ENCODE peak calls at places on chromosomes 5 and 9, in seven cellular contexts. A, D, J, T, H, X and G are unnamed samples.

GRCh38 chr5:71865202-71865601 is 146.1 kb downstream of the CARTPT start:
- DNase-seq in A (no peak), D (no peak), J (no peak), T (no peak), H (no peak), X (no peak), G (no peak)

GRCh38 chr5:66511491-66511890 is 84.7 kb upstream of the MAST4 start:
- DNase-seq in A (no peak), D (no peak), J (no peak), T (no peak), H (no peak), X (no peak), G (no peak)

GRCh38 chr5:139633295-139634027 is 14.7 kb upstream of the CXXC5 start:
- DNase-seq in A (peak), D (peak), J (peak), T (peak), H (peak), X (peak), G (peak)

GRCh38 chr9:126454250-126454649 is 127.6 kb downstream of the MVB12B start:
- DNase-seq in A (no peak), D (no peak), J (no peak), T (no peak), H (no peak), X (no peak), G (no peak)

GRCh38 chr5:14872070-14872989 is 752 bp upstream of the ANKH start:
- DNase-seq in A (peak), D (peak), J (peak), T (peak), H (peak), X (no peak), G (no peak)

GRCh38 chr9:113602126-113603119 is 138.9 kb downstream of the RGS3 start:
- DNase-seq in A (peak), D (peak), J (peak), T (peak), H (no peak), X (peak), G (peak)

GRCh38 chr9:90296539-90296938 is 346.1 kb downstream of the DIRAS2 start:
- DNase-seq in A (peak), D (no peak), J (no peak), T (no peak), H (no peak), X (peak), G (peak)

GRCh38 chr9:72022846-72023245 is 37.6 kb downstream of the C9orf57 start:
- DNase-seq in A (no peak), D (no peak), J (no peak), T (no peak), H (no peak), X (no peak), G (no peak)

GRCh38 chr5:174315471-174315870 is 270.0 kb downstream of the NSG2 start:
- DNase-seq in A (no peak), D (no peak), J (no peak), T (no peak), H (no peak), X (no peak), G (no peak)

GRCh38 chr9:124769451-124770358 is 1.4 kb downstream of the NR6A1 start:
- DNase-seq in A (peak), D (peak), J (peak), T (peak), H (no peak), X (no peak), G (no peak)

GRCh38 chr9:109471994-109472393 is 26.1 kb downstream of the PTPN3 start:
- DNase-seq in A (peak), D (peak), J (no peak), T (no peak), H (no peak), X (peak), G (no peak)

GRCh38 chr9:5869315-5870019 is 21.2 kb upstream of the MLANA start:
- DNase-seq in A (peak), D (no peak), J (no peak), T (peak), H (no peak), X (no peak), G (no peak)

GRCh38 chr5:158483202-158483870 is 616.4 kb downstream of the EBF1 start:
- DNase-seq in A (no peak), D (no peak), J (no peak), T (no peak), H (no peak), X (no peak), G (no peak)

GRCh38 chr5:66742083-66742895 is 146.1 kb downstream of the MAST4 start:
- DNase-seq in A (peak), D (no peak), J (peak), T (peak), H (no peak), X (peak), G (peak)

GRCh38 chr5:1878050-1878849 is 4.5 kb downstream of the IRX4 start:
- DNase-seq in A (no peak), D (no peak), J (no peak), T (no peak), H (no peak), X (no peak), G (no peak)

GRCh38 chr9:93223241-93224180 is 39.6 kb downstream of the WNK2 start:
- DNase-seq in A (peak), D (peak), J (peak), T (peak), H (no peak), X (peak), G (peak)

GRCh38 chr5:100430268-100430900 is 104.8 kb upstream of the FAM174A start:
- DNase-seq in A (peak), D (peak), J (peak), T (peak), H (peak), X (peak), G (peak)

GRCh38 chr5:35233601-35234000 is 3.3 kb upstream of the PRLR start:
- DNase-seq in A (no peak), D (no peak), J (no peak), T (no peak), H (no peak), X (no peak), G (no peak)

GRCh38 chr5:180343846-180344327 is 9.2 kb downstream of the GFPT2 start:
- DNase-seq in A (no peak), D (no peak), J (no peak), T (no peak), H (no peak), X (peak), G (no peak)

GRCh38 chr9:136103651-136104487 is 8.8 kb upstream of the NACC2 start:
- DNase-seq in A (no peak), D (peak), J (no peak), T (peak), H (no peak), X (no peak), G (no peak)

GRCh38 chr5:133569347-133569746 is 43.0 kb downstream of the FSTL4 start:
- DNase-seq in A (no peak), D (no peak), J (no peak), T (no peak), H (no peak), X (no peak), G (no peak)

GRCh38 chr9:124297553-124297905 is 39.8 kb downstream of the NEK6 start:
- DNase-seq in A (peak), D (no peak), J (peak), T (no peak), H (no peak), X (no peak), G (no peak)

GRCh38 chr5:59506285-59506877 is 387.1 kb downstream of the PDE4D start:
- DNase-seq in A (peak), D (peak), J (no peak), T (no peak), H (no peak), X (peak), G (no peak)